ENCODE peak calls at places on chromosomes 3 and 15, in four cellular contexts. E, Z, N and B are unnamed samples.

GRCh38 chr3:71083726-71084131 is 499.8 kb downstream of the FOXP1 start:
- DNase-seq in E (no peak), Z (no peak), N (no peak), B (no peak)

GRCh38 chr3:8579101-8579500 is 65.5 kb downstream of the SSUH2 start:
- DNase-seq in N (no peak), Z (no peak), E (no peak), B (no peak)

GRCh38 chr15:40955930-40956542 is 2.8 kb downstream of the CHAC1 start:
- DNase-seq in Z (no peak), E (no peak), N (no peak), B (no peak)

GRCh38 chr15:60408438-60409105 is 10.8 kb upstream of the ANXA2 start:
- DNase-seq in N (peak), Z (no peak), E (peak), B (no peak)

GRCh38 chr15:94177112-94177511 is 54.2 kb upstream of the MCTP2 start:
- DNase-seq in N (no peak), Z (no peak), E (no peak), B (no peak)

GRCh38 chr3:192215-192929 is 4.2 kb upstream of the CHL1 start:
- DNase-seq in E (no peak), Z (no peak), N (no peak), B (no peak)

GRCh38 chr15:81781316-81781868 is 264.4 kb downstream of the MEX3B start:
- DNase-seq in Z (no peak), E (no peak), N (no peak), B (no peak)

GRCh38 chr3:99630815-99631214 is 7.6 kb upstream of the COL8A1 start:
- DNase-seq in N (no peak), Z (no peak), E (no peak), B (no peak)

GRCh38 chr15:93265046-93265658 is 176.1 kb upstream of the RGMA start:
- DNase-seq in E (no peak), N (peak), Z (no peak), B (no peak)

GRCh38 chr3:52014613-52015012 is 18.9 kb upstream of the RPL29 start:
- DNase-seq in Z (peak), E (no peak), N (no peak), B (peak)

GRCh38 chr3:184472723-184473419 is 88.7 kb upstream of the EPHB3 start:
- DNase-seq in N (no peak), Z (no peak), E (no peak), B (no peak)

GRCh38 chr3:139762307-139762706 is 84.5 kb upstream of the NMNAT3 start:
- DNase-seq in N (no peak), Z (no peak), E (no peak), B (no peak)

GRCh38 chr15:30877070-30877469 is 26.6 kb upstream of the FAN1 start:
- DNase-seq in Z (no peak), E (no peak), N (no peak), B (no peak)

GRCh38 chr3:52773361-52774065 is 2.8 kb upstream of the NEK4 start:
- DNase-seq in E (no peak), N (no peak), Z (no peak), B (no peak)

GRCh38 chr3:71813073-71813472 is 28.1 kb upstream of the PROK2 start:
- DNase-seq in Z (no peak), N (no peak), E (no peak), B (no peak)

GRCh38 chr3:188271226-188271894 is 117.4 kb downstream of the LPP start:
- DNase-seq in E (no peak), N (no peak), Z (no peak), B (no peak)

GRCh38 chr3:186118692-186119091 is 9.8 kb upstream of the ETV5 start:
- DNase-seq in E (no peak), Z (no peak), N (no peak), B (no peak)

GRCh38 chr15:101258238-101259144 is 6.6 kb upstream of the CHSY1 start:
- DNase-seq in E (peak), Z (peak), N (peak), B (peak)

GRCh38 chr3:55296035-55296434 is 191.1 kb downstream of the WNT5A start:
- DNase-seq in N (no peak), Z (no peak), E (no peak), B (no peak)

GRCh38 chr3:77039606-77040553 is at the start of gene ROBO2:
- DNase-seq in E (no peak), N (no peak), Z (peak), B (peak)

GRCh38 chr3:41194701-41195100 is 4.6 kb upstream of the CTNNB1 start:
- DNase-seq in Z (no peak), E (no peak), N (no peak), B (no peak)

GRCh38 chr15:93467327-93467726 is 378.3 kb upstream of the RGMA start:
- DNase-seq in N (no peak), E (no peak), Z (no peak), B (no peak)

GRCh38 chr3:185713015-185713414 is 111.8 kb downstream of the IGF2BP2 start:
- DNase-seq in Z (no peak), N (peak), E (no peak), B (no peak)

DNA sequence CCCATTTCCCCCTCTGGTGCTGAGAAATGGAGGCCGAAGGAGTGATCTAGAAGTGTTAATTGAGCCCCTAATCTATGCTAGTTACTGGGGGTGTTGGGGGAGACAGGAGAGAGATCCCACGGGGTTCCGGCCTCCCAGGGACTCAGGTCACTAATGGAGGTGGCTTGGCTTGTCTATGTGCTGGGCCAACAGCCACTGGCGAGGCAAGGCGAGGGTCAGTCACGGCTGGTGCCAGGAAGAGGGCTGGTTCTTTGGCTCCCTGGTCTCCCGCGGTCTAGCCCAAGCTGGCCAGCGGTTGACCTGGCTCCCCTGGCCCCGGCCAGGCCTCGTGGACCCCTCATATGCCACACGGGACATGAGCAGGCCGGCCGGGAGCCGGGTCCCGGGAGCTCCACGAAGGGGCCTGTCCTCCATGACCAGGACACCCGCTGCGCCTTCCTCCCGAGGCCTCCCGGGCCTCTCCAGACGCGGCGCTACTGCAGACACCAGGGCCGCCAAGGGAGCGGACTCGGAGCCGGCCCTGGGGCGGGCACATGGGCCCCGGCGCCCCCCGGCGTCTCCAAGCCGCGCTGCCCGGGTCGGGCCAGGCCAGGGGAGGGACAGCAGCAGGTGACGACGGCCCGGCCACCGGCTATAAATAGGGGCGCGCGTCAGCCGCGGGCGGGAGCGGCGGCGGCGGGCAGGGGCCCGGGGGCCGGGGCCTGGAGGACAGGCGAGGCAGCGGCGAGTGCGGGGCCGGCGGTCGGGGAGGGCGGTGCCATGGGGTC is at the start of gene ALPK3:
- DNase-seq in N (no peak), Z (no peak), E (no peak), B (peak)
- TF ChIP-seq ESRRA in N (no peak), Z (no peak), E (no peak), B (no peak)

GRCh38 chr3:189308594-189308993 is 136.8 kb downstream of the TPRG1 start:
- DNase-seq in N (no peak), E (no peak), Z (no peak), B (no peak)
- TF ChIP-seq ESRRA in N (no peak), E (no peak), Z (no peak), B (no peak)

DNA sequence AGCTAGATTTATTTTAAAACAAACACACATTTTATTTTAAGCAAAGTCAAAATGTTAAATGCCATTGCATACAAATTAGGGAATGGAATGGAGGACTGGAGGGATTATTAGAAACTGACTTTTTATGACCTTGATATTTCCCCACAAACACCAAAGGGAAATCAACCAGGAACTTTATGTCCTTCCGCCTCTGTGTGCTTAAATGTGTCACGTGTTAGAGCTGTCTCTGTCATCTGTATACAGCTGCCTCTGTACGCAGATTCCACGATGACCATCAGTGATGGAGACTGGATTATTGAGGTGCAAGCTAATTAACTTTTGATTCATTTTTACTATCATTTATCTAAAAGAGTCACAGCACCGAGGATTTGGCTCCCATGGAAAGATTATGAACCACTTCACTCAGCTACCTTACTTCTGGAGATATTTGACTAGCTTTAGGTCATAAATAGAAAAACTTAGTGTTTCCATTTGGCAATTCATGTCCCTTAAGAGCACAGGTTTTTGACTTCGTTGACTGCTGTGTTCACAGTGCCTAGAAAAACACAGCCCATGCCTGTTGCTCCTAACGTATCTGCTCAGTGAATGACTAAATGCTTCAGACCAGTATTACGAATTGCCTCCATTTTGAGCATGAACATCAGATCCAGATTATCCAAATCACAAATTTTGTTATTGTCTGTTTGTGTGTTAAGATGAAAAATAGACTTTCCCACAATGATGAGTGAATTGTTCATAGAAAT is 1048.1 kb downstream of the MCTP2 start:
- DNase-seq in Z (no peak), E (no peak), N (no peak), B (no peak)
- TF ChIP-seq ESRRA in Z (no peak), E (no peak), N (no peak), B (no peak)

GRCh38 chr3:148513066-148513671 is 184.5 kb upstream of the AGTR1 start:
- DNase-seq in N (no peak), Z (no peak), E (peak), B (no peak)
- TF ChIP-seq ESRRA in N (no peak), Z (no peak), E (no peak), B (no peak)

DNA sequence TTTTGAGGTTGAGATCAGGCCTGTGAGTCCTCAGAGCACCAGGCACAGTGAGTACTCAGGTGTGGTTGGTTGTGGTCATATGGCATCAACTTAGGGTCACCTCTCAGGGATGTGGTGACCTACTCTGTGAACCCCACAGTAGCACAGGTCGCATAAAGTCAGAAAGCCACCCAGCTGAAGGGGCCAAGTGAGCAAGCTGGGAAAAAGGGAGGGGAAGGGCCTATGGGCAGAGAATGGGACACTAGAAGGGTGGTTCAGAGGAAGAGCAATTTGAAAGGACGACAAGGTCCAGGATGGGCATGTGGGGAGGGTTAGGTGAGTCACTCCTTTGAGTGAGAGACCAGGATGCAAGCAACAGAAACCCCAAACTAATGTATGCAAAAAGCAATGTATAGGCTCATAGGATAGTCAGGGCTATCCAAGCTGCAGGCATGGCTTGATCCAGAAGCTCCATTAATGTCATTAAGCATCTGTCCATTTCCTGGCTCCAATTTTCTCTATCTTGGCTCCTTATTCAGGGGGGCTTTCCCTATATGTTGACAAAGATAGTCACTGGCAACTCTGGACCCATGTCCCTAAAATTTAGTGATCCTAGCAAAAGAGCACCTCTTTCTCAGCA is 33.5 kb downstream of the HMCES start:
- DNase-seq in E (no peak), N (no peak), Z (no peak), B (no peak)
- TF ChIP-seq ESRRA in E (no peak), N (no peak), Z (no peak), B (no peak)

DNA sequence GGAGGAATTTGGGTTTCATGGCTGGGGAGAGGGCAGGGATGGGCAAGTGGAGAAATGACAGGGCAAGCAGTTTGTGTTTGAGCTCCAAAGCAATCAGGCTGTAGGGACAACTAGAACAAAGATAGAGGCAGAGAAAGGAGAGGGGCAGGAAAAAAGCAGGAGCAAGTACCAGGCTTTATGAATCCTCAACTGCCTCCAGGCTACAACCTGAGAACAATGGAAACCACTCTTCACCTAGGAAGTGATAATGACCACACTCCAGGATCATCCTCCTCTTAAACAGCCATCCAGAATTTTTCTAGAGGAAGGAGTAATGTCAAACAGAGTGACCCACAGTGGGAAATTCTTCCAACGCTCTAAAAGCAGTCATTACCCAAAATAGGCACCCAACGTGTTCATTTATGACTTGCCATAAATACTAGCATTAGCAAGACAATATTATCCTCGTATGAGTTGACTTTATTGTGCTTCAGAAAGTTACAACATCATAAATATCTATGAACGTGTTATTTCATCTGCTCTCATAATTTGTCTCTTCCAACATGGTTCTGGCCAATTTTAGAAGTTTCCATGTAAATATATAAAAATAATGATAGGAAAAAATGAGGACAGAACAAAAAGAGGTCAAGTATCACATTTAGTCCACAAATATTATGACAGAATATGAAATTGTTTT is 50.5 kb downstream of the TNFAIP8L3 start:
- DNase-seq in E (no peak), N (no peak), Z (no peak), B (no peak)
- TF ChIP-seq ESRRA in E (no peak), N (no peak), Z (no peak), B (no peak)

GRCh38 chr3:123559040-123559861 is 25.6 kb downstream of the HACD2 start:
- DNase-seq in E (peak), N (peak), Z (peak), B (no peak)
- TF ChIP-seq ESRRA in E (no peak), N (no peak), Z (no peak), B (no peak)

DNA sequence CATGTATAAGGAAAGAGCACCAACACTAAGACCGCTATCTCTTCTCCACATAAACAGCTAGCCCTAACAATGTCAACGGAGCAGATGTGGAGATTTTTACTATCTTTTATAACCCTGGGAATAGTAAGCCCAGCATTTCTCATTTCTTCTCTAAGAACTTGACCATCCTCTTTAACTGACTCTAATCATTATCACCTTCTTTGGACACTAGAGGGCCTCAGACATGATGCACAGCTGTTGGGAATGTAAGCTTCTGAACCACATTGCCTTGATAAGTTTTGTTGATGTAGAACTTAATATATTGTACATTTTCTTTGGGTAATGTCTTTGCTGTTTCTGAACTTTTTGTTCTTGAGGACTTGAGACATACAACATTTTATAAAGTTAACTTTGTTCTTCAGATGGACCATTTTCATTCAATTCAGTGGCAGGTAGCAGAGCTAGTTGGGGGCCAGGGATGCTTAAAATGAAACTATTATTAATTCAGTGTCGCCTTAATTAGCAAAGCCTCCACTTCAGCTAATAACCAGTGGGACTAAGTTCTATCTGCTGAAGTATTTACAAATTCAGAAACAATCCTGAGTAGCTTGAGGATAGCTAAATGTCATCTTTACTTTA is 9.6 kb upstream of the TAGLN3 start:
- DNase-seq in N (peak), Z (peak), E (peak), B (no peak)
- TF ChIP-seq ESRRA in N (no peak), Z (no peak), E (no peak), B (no peak)

DNA sequence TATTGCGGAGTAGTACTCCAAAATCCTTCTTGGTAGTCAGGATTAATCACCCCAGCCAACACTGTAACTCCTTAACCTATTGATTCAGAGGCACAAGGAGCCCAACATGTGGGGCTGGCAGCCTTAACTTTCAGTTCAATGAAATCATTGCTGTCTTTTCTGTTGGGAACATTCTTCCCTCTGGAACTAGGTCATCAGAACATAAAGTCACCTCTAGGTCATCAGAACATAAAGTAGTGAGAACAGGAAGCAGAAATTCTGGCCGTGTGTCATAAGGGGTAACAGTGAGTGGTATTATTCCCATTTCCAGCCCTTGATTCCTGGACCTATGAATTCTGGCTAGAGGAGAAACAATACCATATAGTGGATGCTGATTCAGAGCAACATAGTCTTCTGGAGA is 71.5 kb upstream of the TNIK start:
- DNase-seq in Z (no peak), E (no peak), N (no peak), B (no peak)
- TF ChIP-seq ESRRA in Z (no peak), E (no peak), N (no peak), B (no peak)